ENCODE peak calls at places on chromosomes 16 and 17, in four cellular contexts. Q, X, N and H are unnamed samples.

GRCh38 chr17:9336817-9337216 is 238.8 kb downstream of the STX8 start:
- DNase-seq in Q (no peak), X (no peak), N (no peak), H (no peak)

GRCh38 chr17:30964878-30965277 is 6.0 kb upstream of the RNF135 start:
- DNase-seq in Q (no peak), X (peak; percentile 6), N (peak; percentile 34), H (peak; percentile 24)

GRCh38 chr17:16199093-16199492 is 16.2 kb downstream of the NCOR1 start:
- DNase-seq in Q (no peak), X (no peak), N (no peak), H (no peak)

GRCh38 chr17:61467416-61468262 is 15.4 kb downstream of the TBX4 start:
- DNase-seq in Q (peak; percentile 32), X (no peak), N (peak; percentile 40), H (peak; percentile 31)

GRCh38 chr17:79702550-79703236 is 28.1 kb upstream of the ENPP7 start:
- DNase-seq in Q (no peak), X (no peak), N (no peak), H (no peak)

GRCh38 chr17:64682261-64683181 is 20.4 kb upstream of the SMURF2 start:
- DNase-seq in Q (no peak), X (no peak), N (peak; percentile 59), H (peak; percentile 72)

GRCh38 chr17:57108656-57109392 is 23.8 kb downstream of the AKAP1 start:
- DNase-seq in Q (peak; percentile 82), X (peak; percentile 75), N (no peak), H (no peak)

GRCh38 chr17:34820922-34821321 is 140.3 kb downstream of the CCT6B start:
- DNase-seq in Q (no peak), X (no peak), N (no peak), H (no peak)

GRCh38 chr17:72342582-72343527 is 222.0 kb downstream of the SOX9 start:
- DNase-seq in Q (peak; percentile 45), X (peak; percentile 80), N (peak; percentile 28), H (peak; percentile 12)

GRCh38 chr17:917391-917811 is 62.2 kb downstream of the NXN start:
- DNase-seq in Q (peak; percentile 48), X (no peak), N (peak; percentile 80), H (peak; percentile 85)

DNA sequence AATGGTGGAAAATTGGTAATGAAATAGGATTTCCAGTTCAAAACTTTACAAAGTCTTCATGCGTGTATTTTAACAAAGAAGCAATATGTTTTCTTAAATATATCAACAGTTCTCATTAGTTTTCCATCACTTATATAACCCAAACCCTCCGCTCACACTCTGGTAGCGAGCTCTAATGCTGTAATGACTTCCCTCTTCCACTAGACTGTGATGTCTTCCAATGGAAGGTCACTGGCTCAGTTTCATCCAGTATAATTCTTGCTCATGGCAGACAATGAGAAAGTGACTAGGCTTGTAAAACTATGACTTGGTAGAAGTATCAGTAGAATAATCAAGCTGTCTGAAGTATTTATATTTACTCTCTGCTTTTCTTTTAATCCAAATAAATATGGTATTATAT is 32.8 kb downstream of the NETO2 start:
- DNase-seq in Q (no peak), X (no peak), N (no peak), H (no peak)
- TF ChIP-seq CTCF in Q (no peak), X (no peak), N (no peak), H (no peak)

GRCh38 chr17:77375526-77375916 is 234.8 kb downstream of the SEC14L1 start:
- DNase-seq in Q (no peak), X (no peak), N (no peak), H (no peak)
- H3K4me3 ChIP-seq in Q (no peak overlapping the region), X (peak overlapping the region; percentile 79), N (peak overlapping the region; percentile 88), H (peak overlapping the region; percentile 93)

DNA sequence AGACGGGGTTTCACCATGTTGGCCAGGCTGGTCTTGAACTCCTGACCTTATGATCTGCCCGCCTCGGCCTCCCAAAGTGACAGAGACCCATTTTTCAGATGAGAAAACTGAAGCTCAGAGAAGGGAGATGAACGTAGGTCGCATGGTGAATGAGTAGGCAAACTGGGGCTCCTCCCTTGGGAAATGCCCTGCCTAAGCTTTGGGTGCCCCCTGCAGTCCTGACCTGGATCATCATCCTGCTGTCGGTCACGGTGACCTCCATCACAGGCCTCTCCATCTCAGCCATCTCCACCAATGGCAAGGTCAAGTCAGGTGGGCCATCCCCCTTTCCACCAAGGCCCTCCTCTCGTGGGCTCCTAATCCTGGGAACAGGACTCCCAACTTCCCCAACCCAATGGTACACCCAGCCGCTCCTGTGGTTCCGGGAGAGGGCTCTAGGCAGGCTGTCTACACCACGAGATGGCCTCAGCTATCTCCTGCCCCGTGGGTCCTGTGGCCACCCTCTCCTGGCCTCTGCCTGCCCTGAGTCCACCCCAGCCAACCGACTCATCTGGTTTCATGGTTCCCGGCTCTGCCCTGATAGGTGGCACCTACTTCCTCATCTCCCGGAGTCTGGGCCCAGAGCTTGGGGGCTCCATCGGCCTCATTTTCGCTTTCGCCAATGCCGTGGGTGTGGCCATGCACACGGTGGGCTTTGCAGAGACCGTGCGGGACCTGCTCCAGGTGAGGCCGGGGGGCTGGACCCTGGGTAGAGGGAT is 4.7 kb downstream of the SLC12A3 start:
- DNase-seq in Q (no peak), X (no peak), N (no peak), H (no peak)
- TF ChIP-seq CTCF in Q (no peak), X (no peak), N (peak; percentile 14), H (no peak)

DNA sequence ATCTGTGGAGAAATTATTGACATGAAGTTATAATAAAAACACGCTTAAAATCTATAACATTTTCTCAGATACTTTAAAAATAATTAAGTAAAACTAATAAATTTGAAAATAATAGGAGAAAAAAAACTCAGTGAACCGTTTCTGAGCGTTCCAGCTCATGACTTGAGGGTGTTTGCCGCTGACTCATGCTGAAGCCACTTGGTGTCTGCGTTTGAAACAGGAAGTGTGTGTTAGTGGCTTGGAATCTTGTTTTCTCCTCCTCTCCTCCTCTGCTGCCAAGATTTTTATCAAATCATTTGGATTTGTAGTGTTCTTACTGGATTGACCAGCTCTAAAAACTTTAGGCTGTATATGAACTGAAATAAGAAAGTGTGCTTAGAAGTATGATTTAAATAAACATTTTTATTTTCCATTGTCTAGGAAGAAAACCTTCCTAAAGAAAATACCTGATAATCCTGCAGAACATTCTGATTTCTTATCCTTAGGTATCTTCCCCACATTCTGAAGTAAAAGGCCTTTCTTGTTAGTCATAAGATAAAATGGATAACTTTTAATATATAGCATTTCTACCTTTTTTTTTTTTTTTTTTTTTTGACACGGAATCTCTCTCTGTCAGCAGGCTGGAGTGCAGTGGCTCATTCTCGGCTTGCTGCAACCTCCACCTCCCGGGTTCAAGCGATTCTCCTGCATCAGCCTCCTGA is 30.8 kb downstream of the USP10 start:
- DNase-seq in Q (peak; percentile 58), X (no peak), N (peak; percentile 91), H (peak; percentile 94)
- H3K4me3 ChIP-seq in Q (peak overlapping the region; percentile 17), X (peak overlapping the region; percentile 65), N (peak overlapping the region; percentile 38), H (no peak overlapping the region)

GRCh38 chr17:50596191-50597037 is 35.9 kb downstream of the CACNA1G start:
- DNase-seq in Q (no peak), X (no peak), N (no peak), H (no peak)
- TF ChIP-seq CTCF in Q (peak; percentile 30), X (no peak), N (no peak), H (peak; percentile 18)

GRCh38 chr17:28499684-28500357 is 6.3 kb upstream of the FOXN1 start:
- DNase-seq in Q (no peak), X (no peak), N (no peak), H (no peak)

GRCh38 chr17:28498652-28499365 is 7.3 kb upstream of the FOXN1 start:
- DNase-seq in Q (no peak), X (no peak), N (no peak), H (no peak)

GRCh38 chr17:28500712-28501379 is 5.3 kb upstream of the FOXN1 start:
- DNase-seq in Q (no peak), X (no peak), N (no peak), H (no peak)

GRCh38 chr17:28497931-28498330 is 8.2 kb upstream of the FOXN1 start:
- DNase-seq in Q (no peak), X (no peak), N (no peak), H (no peak)

DNA sequence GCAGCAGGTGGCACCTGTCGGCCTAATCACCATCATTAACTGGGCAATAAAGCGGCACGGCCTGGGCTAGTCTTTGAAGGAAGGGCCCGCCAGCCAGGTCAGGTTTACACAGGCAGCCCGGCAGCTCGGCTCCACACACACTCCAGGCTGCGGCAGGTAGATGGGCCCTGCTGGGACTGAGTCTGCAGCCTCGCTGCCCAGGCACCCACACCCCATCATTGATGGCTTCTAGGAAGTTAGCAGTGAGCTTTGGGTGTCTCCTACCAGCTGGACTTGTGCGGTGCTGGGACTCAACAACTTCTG is 6.8 kb upstream of the FOXN1 start:
- DNase-seq in Q (no peak), X (no peak), N (no peak), H (no peak)
- H3K4me3 ChIP-seq in Q (no peak overlapping the region), X (no peak overlapping the region), N (no peak overlapping the region), H (no peak overlapping the region)

DNA sequence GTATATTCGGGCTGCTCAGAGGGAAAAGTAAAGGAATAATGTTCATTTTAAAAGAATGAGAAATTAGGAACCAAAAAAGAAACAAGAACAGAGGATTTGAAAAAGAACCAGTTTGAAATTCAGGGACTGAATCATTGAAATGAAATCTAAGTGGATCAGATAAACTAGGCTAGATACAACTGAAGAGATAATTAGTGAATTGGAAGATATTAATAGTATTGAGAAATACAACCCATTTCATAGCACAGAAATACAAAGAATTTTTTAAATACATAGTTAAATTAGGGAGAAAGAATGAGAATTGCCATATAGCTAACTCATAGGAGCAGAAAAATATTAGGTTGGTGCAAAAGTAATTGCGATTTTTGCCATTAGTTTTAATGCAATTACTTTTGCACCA is 117.3 kb upstream of the NOL11 start:
- DNase-seq in Q (no peak), X (no peak), N (no peak), H (no peak)
- TF ChIP-seq CTCF in Q (no peak), X (no peak), N (no peak), H (no peak)

DNA sequence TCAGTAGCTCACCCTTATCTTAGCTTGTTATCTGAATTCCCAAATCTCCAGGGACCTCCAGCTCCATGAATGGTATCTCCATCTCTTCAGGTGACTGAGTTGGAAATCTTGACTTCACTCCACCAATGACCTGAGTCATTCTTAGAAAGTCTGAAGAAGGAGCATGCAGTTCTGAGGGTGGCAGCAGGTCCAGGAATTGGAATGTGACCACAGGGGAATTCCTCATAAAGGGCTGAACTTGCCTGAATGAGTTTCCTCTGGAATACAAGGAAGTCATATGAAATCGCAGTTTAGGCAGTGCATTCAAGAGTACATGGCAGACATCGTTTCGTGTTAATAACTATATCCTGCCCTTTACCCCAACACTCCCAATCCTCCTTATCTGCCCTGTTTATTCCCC is 12.5 kb upstream of the PYY start:
- DNase-seq in Q (no peak), X (no peak), N (no peak), H (no peak)
- H3K4me3 ChIP-seq in Q (no peak overlapping the region), X (no peak overlapping the region), N (no peak overlapping the region), H (no peak overlapping the region)